ENCODE peak calls at places on chromosomes 6 and 20, in six cellular contexts. Z is fibroblast of mammary gland, I is NCI-H460, V is stomach, E is glutamatergic neuron, B is cardiac fibroblast. H is an unnamed sample.

GRCh38 chr6:128844598-128844997 is 38.3 kb upstream of the LAMA2 start:
- DNase-seq in V (no peak), I (no peak), E (no peak), Z (no peak), B (no peak), H (no peak)

GRCh38 chr20:32681175-32682084 is 7.7 kb upstream of the C20orf203 start:
- DNase-seq in I (no peak), B (no peak), E (peak), V (no peak), Z (no peak), H (no peak)

GRCh38 chr20:44701116-44701865 is 13.9 kb upstream of the CCN5 start:
- DNase-seq in I (no peak), Z (peak), V (no peak), E (no peak), B (no peak), H (no peak)

GRCh38 chr20:51738877-51739447 is 29.2 kb downstream of the ATP9A start:
- DNase-seq in B (no peak), I (no peak), E (no peak), Z (no peak), V (peak), H (no peak)

GRCh38 chr6:52507557-52508260 is 69.2 kb downstream of the TRAM2 start:
- DNase-seq in E (no peak), V (no peak), I (no peak), B (peak), Z (peak), H (no peak)

GRCh38 chr6:36120979-36121706 is 9.2 kb upstream of the MAPK13 start:
- DNase-seq in E (no peak), Z (peak), B (peak), I (no peak), V (peak), H (peak)

GRCh38 chr6:25660512-25660911 is 8.5 kb downstream of the SCGN start:
- DNase-seq in Z (peak), I (no peak), B (peak), V (no peak), E (no peak), H (peak)

GRCh38 chr6:43297644-43298564 is at the start of gene SLC22A7:
- DNase-seq in Z (peak), V (peak), E (no peak), I (no peak), B (no peak), H (no peak)

GRCh38 chr6:153503810-153504209 is 372.7 kb upstream of the RGS17 start:
- DNase-seq in I (no peak), V (no peak), B (no peak), E (no peak), Z (no peak), H (peak)

GRCh38 chr6:161487694-161488093 is 213.8 kb upstream of the AGPAT4 start:
- DNase-seq in E (no peak), I (no peak), Z (no peak), B (peak), V (no peak), H (no peak)

GRCh38 chr20:47343007-47343472 is 13.5 kb downstream of the ZMYND8 start:
- DNase-seq in V (no peak), E (no peak), Z (no peak), I (no peak), B (no peak), H (no peak)

GRCh38 chr20:13008761-13009681 is at the start of gene SPTLC3:
- DNase-seq in I (peak), B (peak), E (no peak), Z (peak), V (peak), H (no peak)

GRCh38 chr6:44494011-44494501 is 106.5 kb downstream of the CDC5L start:
- DNase-seq in E (no peak), B (peak), Z (peak), I (no peak), V (no peak), H (peak)

GRCh38 chr6:44609051-44609612 is 221.6 kb downstream of the CDC5L start:
- DNase-seq in I (no peak), B (no peak), V (no peak), E (no peak), Z (no peak), H (no peak)

GRCh38 chr6:160919713-160920112 is 71.9 kb upstream of the MAP3K4 start:
- DNase-seq in E (no peak), B (peak), I (no peak), V (no peak), Z (peak), H (no peak)

GRCh38 chr6:79818471-79818870 is 128.9 kb downstream of the ELOVL4 start:
- DNase-seq in B (no peak), V (no peak), Z (no peak), E (no peak), I (no peak), H (no peak)

GRCh38 chr6:134175532-134176282 is 123.3 kb upstream of the SLC2A12 start:
- DNase-seq in I (peak), E (peak), V (peak), B (peak), Z (peak), H (peak)

GRCh38 chr6:101663099-101663498 is 269.6 kb downstream of the GRIK2 start:
- DNase-seq in I (no peak), V (no peak), E (no peak), B (no peak), Z (no peak), H (no peak)

GRCh38 chr20:19652591-19653026 is 105.4 kb upstream of the RIN2 start:
- DNase-seq in Z (no peak), I (no peak), V (no peak), E (no peak), B (no peak), H (no peak)

GRCh38 chr6:46412662-46413061 is 78.6 kb downstream of the RCAN2 start:
- DNase-seq in E (no peak), Z (no peak), B (no peak), V (no peak), I (no peak), H (no peak)

GRCh38 chr6:89302195-89302770 is 12.8 kb downstream of the GABRR2 start:
- DNase-seq in I (no peak), E (no peak), V (no peak), B (no peak), Z (no peak), H (no peak)

GRCh38 chr20:32648761-32649615 is 24.8 kb downstream of the C20orf203 start:
- DNase-seq in E (no peak), V (no peak), B (peak), Z (peak), I (no peak), H (no peak)

GRCh38 chr6:135905604-135906300 is 54.3 kb downstream of the PDE7B start:
- DNase-seq in I (no peak), B (no peak), V (no peak), Z (no peak), E (no peak), H (no peak)

GRCh38 chr6:63923139-63923739 is 287.6 kb downstream of the PHF3 start:
- DNase-seq in V (no peak), B (peak), I (peak), E (no peak), Z (peak), H (peak)

GRCh38 chr20:56929606-56930005 is 300.5 kb downstream of the TFAP2C start:
- DNase-seq in E (no peak), Z (no peak), B (no peak), I (no peak), V (no peak), H (no peak)

GRCh38 chr6:40953486-40953885 is 85.5 kb downstream of the UNC5CL start:
- DNase-seq in B (no peak), I (no peak), E (no peak), Z (peak), V (no peak), H (no peak)